ENCODE peak calls at places on chromosomes 16 and 17, in four cellular contexts. C is stimulated activated CD8-positive, alpha-beta memory T cell treated with anti-CD3 and anti-CD28 coated beads, Interleukin-15, amount 100 ng/mL, for 24 hours; R is NCI-H748 treated with DMSO at 0.1 percent for 48 hours; L is HL-60. F is an unnamed sample.
A peak's percentile ranks its signal among the peaks of the same experiment; 100 is the strongest.

GRCh38 chr17:27315322-27315721 is 21.4 kb downstream of the WSB1 start:
- DNase-seq in C (no peak), R (no peak), L (no peak), F (no peak)

GRCh38 chr16:51753382-51753781 is 602.3 kb upstream of the SALL1 start:
- DNase-seq in C (no peak), R (no peak), L (no peak), F (no peak)

GRCh38 chr17:80952291-80952690 is 39.4 kb upstream of the CHMP6 start:
- DNase-seq in C (no peak), R (no peak), L (no peak), F (no peak)

GRCh38 chr16:8966781-8967436 is 3.2 kb upstream of the USP7 start:
- DNase-seq in R (no peak), L (peak; percentile 49), C (no peak), F (no peak)

GRCh38 chr17:7560172-7561027 is 1.3 kb upstream of the SENP3 start:
- DNase-seq in R (no peak), C (no peak), L (peak; percentile 67), F (no peak)

GRCh38 chr16:23847938-23848337 is 12.2 kb downstream of the PRKCB start:
- DNase-seq in C (no peak), R (no peak), L (no peak), F (no peak)

GRCh38 chr16:81443688-81444447 is 740 bp upstream of the CMIP start:
- DNase-seq in C (no peak), L (no peak), R (no peak), F (no peak)

GRCh38 chr16:84925092-84925772 is 86.1 kb downstream of the ZDHHC7 start:
- DNase-seq in C (peak; percentile 59), L (peak; percentile 59), R (no peak), F (no peak)

GRCh38 chr17:79130536-79131273 is 56.1 kb downstream of the ENGASE start:
- DNase-seq in R (no peak), C (no peak), L (no peak), F (no peak)

GRCh38 chr16:78773316-78773715 is 673.9 kb downstream of the WWOX start:
- DNase-seq in L (no peak), R (no peak), C (no peak), F (no peak)

GRCh38 chr16:65967376-65967775 is 399.1 kb upstream of the CDH5 start:
- DNase-seq in R (no peak), L (no peak), C (no peak), F (no peak)

GRCh38 chr17:65254166-65254565 is 117.0 kb downstream of the RGS9 start:
- DNase-seq in C (no peak), R (no peak), L (no peak), F (no peak)

GRCh38 chr17:4648741-4649140 is 7.3 kb upstream of the ALOX15 start:
- DNase-seq in C (no peak), L (peak; percentile 56), R (peak; percentile 99), F (peak; percentile 58)

GRCh38 chr17:46815474-46816353 is 2.8 kb downstream of the WNT3 start:
- DNase-seq in C (no peak), R (no peak), L (no peak), F (no peak)

GRCh38 chr17:51427259-51428255 is 167.2 kb downstream of the UTP18 start:
- DNase-seq in L (no peak), R (peak; percentile 79), C (no peak), F (peak; percentile 97)

GRCh38 chr16:73171901-73172619 is 124.1 kb upstream of the ZFHX3 start:
- DNase-seq in R (no peak), C (no peak), L (no peak), F (no peak)

GRCh38 chr17:78645421-78646295 is 68.5 kb upstream of the DNAH17 start:
- DNase-seq in R (no peak), C (no peak), L (peak; percentile 31), F (no peak)

GRCh38 chr17:80254396-80255241 is 6.0 kb upstream of the RNF213 start:
- DNase-seq in L (peak; percentile 50), C (no peak), R (no peak), F (peak; percentile 51)

GRCh38 chr17:15942207-15942833 is 2.6 kb upstream of the ADORA2B start:
- DNase-seq in R (no peak), C (no peak), L (peak; percentile 70), F (no peak)

GRCh38 chr17:39014044-39014794 is 47.0 kb upstream of the FBXO47 start:
- DNase-seq in L (no peak), C (no peak), R (no peak), F (no peak)

GRCh38 chr17:41627316-41628072 is 3.1 kb upstream of the KRT17 start:
- DNase-seq in C (no peak), L (no peak), R (no peak), F (no peak)

GRCh38 chr17:40541060-40541872 is 24.0 kb downstream of the CCR7 start:
- DNase-seq in L (no peak), R (no peak), C (no peak), F (no peak)

GRCh38 chr17:44324571-44325275 is at the start of gene SLC25A39:
- DNase-seq in R (peak; percentile 73), L (peak; percentile 91), C (peak; percentile 91), F (peak; percentile 96)

GRCh38 chr17:19249681-19250080 is 12.5 kb downstream of the EPN2 start:
- DNase-seq in R (no peak), C (no peak), L (no peak), F (no peak)

GRCh38 chr16:47142469-47143328 is 1.0 kb downstream of the NETO2 start:
- DNase-seq in C (no peak), R (no peak), L (peak; percentile 32), F (no peak)

GRCh38 chr17:48608921-48609505 is 1.8 kb downstream of the HOXB7 start:
- DNase-seq in L (no peak), C (no peak), R (no peak), F (no peak)

GRCh38 chr17:47324224-47325020 is 667 bp downstream of the EFCAB13 start:
- DNase-seq in R (peak; percentile 78), L (peak; percentile 60), C (no peak), F (peak; percentile 73)

GRCh38 chr17:79779088-79779529 is 1.2 kb downstream of the CBX2 start:
- DNase-seq in C (no peak), R (no peak), L (no peak), F (no peak)

GRCh38 chr16:2149630-2150417 is 1.4 kb downstream of the RAB26 start:
- DNase-seq in L (peak; percentile 22), R (no peak), C (no peak), F (no peak)

GRCh38 chr17:16091773-16092172 is 92.1 kb downstream of the TTC19 start:
- DNase-seq in R (no peak), L (no peak), C (no peak), F (no peak)